ENCODE peak calls at places on chromosomes 5 and 9, in seven cellular contexts. A is lower leg skin; V is NCI-H2171; Z is activated T-helper 1 cell treated with anti-CD3 and anti-CD28 coated beads, Interleukin-12 subunit alpha, Interleukin-12 subunit beta, Interleukin-2, Interleukin-4 antibody, amounts not matched to agents 30 ng/mL and 10 ng/mL and 1 ng/mL, durations not matched to agents 14 hours and 24 hours and 36 hours; T is RWPE1; F is GM13976; J is endodermal cell. H is an unnamed sample.

GRCh38 chr9:110996436-110997224 is 41.6 kb downstream of the LPAR1 start:
- DNase-seq in A (peak; percentile 70), J (no peak), F (no peak), V (no peak), T (no peak), Z (no peak), H (no peak)

GRCh38 chr9:97415146-97415545 is 3.2 kb downstream of the TDRD7 start:
- DNase-seq in A (no peak), F (no peak), Z (no peak), V (no peak), T (no peak), J (no peak), H (no peak)

GRCh38 chr5:14268236-14268701 is 125.1 kb downstream of the TRIO start:
- DNase-seq in J (peak; percentile 75), F (no peak), T (peak; percentile 76), A (no peak), Z (no peak), V (peak; percentile 28), H (no peak)

GRCh38 chr9:19995619-19996018 is 206.8 kb upstream of the SLC24A2 start:
- DNase-seq in J (no peak), V (no peak), T (no peak), Z (no peak), F (no peak), A (no peak), H (no peak)

GRCh38 chr9:14218253-14218652 is 95.7 kb downstream of the NFIB start:
- DNase-seq in A (no peak), Z (no peak), J (no peak), T (no peak), F (no peak), V (no peak), H (no peak)

GRCh38 chr9:97793067-97793466 is 60.0 kb upstream of the FOXE1 start:
- DNase-seq in T (no peak), A (no peak), J (no peak), V (no peak), Z (no peak), F (no peak), H (no peak)

GRCh38 chr5:128002420-128002819 is 81.1 kb upstream of the SLC12A2 start:
- DNase-seq in V (no peak), T (peak; percentile 38), A (no peak), J (no peak), F (no peak), Z (no peak), H (no peak)

GRCh38 chr5:77637170-77638074 is 1.1 kb downstream of the OTP start:
- DNase-seq in V (no peak), J (peak; percentile 67), Z (no peak), F (peak; percentile 31), A (no peak), T (no peak), H (no peak)

GRCh38 chr5:140011297-140011802 is 31.7 kb downstream of the NRG2 start:
- DNase-seq in T (peak; percentile 20), A (no peak), F (peak; percentile 46), Z (no peak), J (no peak), V (no peak), H (no peak)

GRCh38 chr5:55904152-55904551 is 53.0 kb downstream of the IL31RA start:
- DNase-seq in J (no peak), V (no peak), Z (no peak), T (no peak), A (peak; percentile 38), F (no peak), H (no peak)

GRCh38 chr5:168015506-168015905 is 275.9 kb upstream of the WWC1 start:
- DNase-seq in J (no peak), V (no peak), Z (no peak), T (no peak), A (no peak), F (no peak), H (no peak)

GRCh38 chr5:90967851-90968250 is 409.3 kb downstream of the ADGRV1 start:
- DNase-seq in F (no peak), A (no peak), J (no peak), V (no peak), Z (no peak), T (no peak), H (no peak)

H was measured in CD8-positive, alpha-beta memory T cell.